ENCODE peak calls at places on chromosomes 1 and 21, in ten cellular contexts. One of them, this sample, is unnamed.

GRCh38 chr1:39088658-39089057 is 62.5 kb downstream of the NDUFS5 start:
- DNase-seq in AG10803: no peak
- DNase-seq in fibroblast of mammary gland: no peak
- DNase-seq in fibroblast of lung: no peak
- DNase-seq in Panc1: no peak
- DNase-seq in MM.1S: no peak
- DNase-seq in A549: no peak
- DNase-seq in right atrium auricular region: no peak
- DNase-seq in left ventricle myocardium inferior: no peak
- DNase-seq in left lung: no peak
- DNase-seq in this sample: no peak

GRCh38 chr21:38346286-38346685 is 89.5 kb downstream of the KCNJ15 start:
- DNase-seq in AG10803: no peak
- DNase-seq in fibroblast of mammary gland: no peak
- DNase-seq in fibroblast of lung: no peak
- DNase-seq in Panc1: no peak
- DNase-seq in MM.1S: no peak
- DNase-seq in A549: no peak
- DNase-seq in right atrium auricular region: no peak
- DNase-seq in left ventricle myocardium inferior: no peak
- DNase-seq in left lung: no peak
- DNase-seq in this sample: peak

GRCh38 chr1:209768354-209768774 is 12.5 kb downstream of the TRAF3IP3 start:
- DNase-seq in AG10803: no peak
- DNase-seq in fibroblast of mammary gland: no peak
- DNase-seq in fibroblast of lung: no peak
- DNase-seq in Panc1: no peak
- DNase-seq in MM.1S: peak
- DNase-seq in A549: no peak
- DNase-seq in right atrium auricular region: no peak
- DNase-seq in left ventricle myocardium inferior: no peak
- DNase-seq in left lung: no peak
- DNase-seq in this sample: no peak

GRCh38 chr1:17600313-17600712 is 60.8 kb downstream of the ARHGEF10L start:
- DNase-seq in AG10803: no peak
- DNase-seq in fibroblast of mammary gland: no peak
- DNase-seq in fibroblast of lung: no peak
- DNase-seq in Panc1: no peak
- DNase-seq in MM.1S: no peak
- DNase-seq in A549: no peak
- DNase-seq in right atrium auricular region: no peak
- DNase-seq in left ventricle myocardium inferior: no peak
- DNase-seq in left lung: no peak
- DNase-seq in this sample: no peak

GRCh38 chr1:207863893-207864535 is 46.9 kb downstream of the CD34 start:
- DNase-seq in AG10803: no peak
- DNase-seq in fibroblast of mammary gland: no peak
- DNase-seq in fibroblast of lung: no peak
- DNase-seq in Panc1: no peak
- DNase-seq in MM.1S: peak
- DNase-seq in A549: no peak
- DNase-seq in right atrium auricular region: peak
- DNase-seq in left ventricle myocardium inferior: no peak
- DNase-seq in left lung: no peak
- DNase-seq in this sample: no peak

GRCh38 chr1:167509587-167509986 is 8.7 kb downstream of the CD247 start:
- DNase-seq in AG10803: no peak
- DNase-seq in fibroblast of mammary gland: no peak
- DNase-seq in fibroblast of lung: no peak
- DNase-seq in Panc1: no peak
- DNase-seq in MM.1S: no peak
- DNase-seq in A549: no peak
- DNase-seq in right atrium auricular region: no peak
- DNase-seq in left ventricle myocardium inferior: no peak
- DNase-seq in left lung: no peak
- DNase-seq in this sample: no peak

GRCh38 chr1:200368556-200368955 is 41.3 kb downstream of the ZNF281 start:
- DNase-seq in AG10803: no peak
- DNase-seq in fibroblast of mammary gland: no peak
- DNase-seq in fibroblast of lung: no peak
- DNase-seq in Panc1: no peak
- DNase-seq in MM.1S: no peak
- DNase-seq in A549: no peak
- DNase-seq in right atrium auricular region: no peak
- DNase-seq in left ventricle myocardium inferior: no peak
- DNase-seq in left lung: no peak
- DNase-seq in this sample: no peak

GRCh38 chr1:236489710-236490377 is 33.9 kb upstream of the LGALS8 start:
- DNase-seq in AG10803: peak
- DNase-seq in fibroblast of mammary gland: peak
- DNase-seq in fibroblast of lung: peak
- DNase-seq in Panc1: peak
- DNase-seq in MM.1S: peak
- DNase-seq in A549: peak
- DNase-seq in right atrium auricular region: no peak
- DNase-seq in left ventricle myocardium inferior: no peak
- DNase-seq in left lung: no peak
- DNase-seq in this sample: no peak

GRCh38 chr1:199264911-199265310 is 626.1 kb downstream of the PTPRC start:
- DNase-seq in AG10803: no peak
- DNase-seq in fibroblast of mammary gland: no peak
- DNase-seq in fibroblast of lung: no peak
- DNase-seq in Panc1: no peak
- DNase-seq in MM.1S: no peak
- DNase-seq in A549: no peak
- DNase-seq in right atrium auricular region: no peak
- DNase-seq in left ventricle myocardium inferior: no peak
- DNase-seq in left lung: no peak
- DNase-seq in this sample: no peak

GRCh38 chr1:64878931-64879710 is 87.2 kb downstream of the JAK1 start:
- DNase-seq in AG10803: peak
- DNase-seq in fibroblast of mammary gland: no peak
- DNase-seq in fibroblast of lung: no peak
- DNase-seq in Panc1: no peak
- DNase-seq in MM.1S: no peak
- DNase-seq in A549: no peak
- DNase-seq in right atrium auricular region: no peak
- DNase-seq in left ventricle myocardium inferior: no peak
- DNase-seq in left lung: no peak
- DNase-seq in this sample: no peak

GRCh38 chr1:234553241-234554156 is 56.5 kb downstream of the IRF2BP2 start:
- DNase-seq in AG10803: peak
- DNase-seq in fibroblast of mammary gland: peak
- DNase-seq in fibroblast of lung: peak
- DNase-seq in Panc1: no peak
- DNase-seq in MM.1S: no peak
- DNase-seq in A549: no peak
- DNase-seq in right atrium auricular region: no peak
- DNase-seq in left ventricle myocardium inferior: no peak
- DNase-seq in left lung: no peak
- DNase-seq in this sample: peak

GRCh38 chr1:94544706-94545490 is 3.3 kb upstream of the F3 start:
- DNase-seq in AG10803: peak
- DNase-seq in fibroblast of mammary gland: peak
- DNase-seq in fibroblast of lung: peak
- DNase-seq in Panc1: no peak
- DNase-seq in MM.1S: no peak
- DNase-seq in A549: no peak
- DNase-seq in right atrium auricular region: no peak
- DNase-seq in left ventricle myocardium inferior: no peak
- DNase-seq in left lung: no peak
- DNase-seq in this sample: no peak

GRCh38 chr1:230109871-230110667 is 43.0 kb downstream of the GALNT2 start:
- DNase-seq in AG10803: no peak
- DNase-seq in fibroblast of mammary gland: no peak
- DNase-seq in fibroblast of lung: peak
- DNase-seq in Panc1: no peak
- DNase-seq in MM.1S: peak
- DNase-seq in A549: no peak
- DNase-seq in right atrium auricular region: no peak
- DNase-seq in left ventricle myocardium inferior: no peak
- DNase-seq in left lung: no peak
- DNase-seq in this sample: no peak

GRCh38 chr1:91020486-91020885 is 1.3 kb downstream of the ZNF644 start:
- DNase-seq in AG10803: peak
- DNase-seq in fibroblast of mammary gland: peak
- DNase-seq in fibroblast of lung: peak
- DNase-seq in Panc1: no peak
- DNase-seq in MM.1S: no peak
- DNase-seq in A549: no peak
- DNase-seq in right atrium auricular region: no peak
- DNase-seq in left ventricle myocardium inferior: no peak
- DNase-seq in left lung: no peak
- DNase-seq in this sample: no peak

GRCh38 chr21:16243396-16243795 is 513.6 kb downstream of the USP25 start:
- DNase-seq in AG10803: no peak
- DNase-seq in fibroblast of mammary gland: no peak
- DNase-seq in fibroblast of lung: no peak
- DNase-seq in Panc1: no peak
- DNase-seq in MM.1S: no peak
- DNase-seq in A549: no peak
- DNase-seq in right atrium auricular region: no peak
- DNase-seq in left ventricle myocardium inferior: no peak
- DNase-seq in left lung: no peak
- DNase-seq in this sample: no peak

GRCh38 chr1:216221260-216221700 is 202.0 kb downstream of the USH2A start:
- DNase-seq in AG10803: peak
- DNase-seq in fibroblast of mammary gland: peak
- DNase-seq in fibroblast of lung: peak
- DNase-seq in Panc1: peak
- DNase-seq in MM.1S: peak
- DNase-seq in A549: peak
- DNase-seq in right atrium auricular region: no peak
- DNase-seq in left ventricle myocardium inferior: no peak
- DNase-seq in left lung: no peak
- DNase-seq in this sample: no peak

GRCh38 chr1:63046539-63046938 is 262.6 kb downstream of the ATG4C start:
- DNase-seq in AG10803: no peak
- DNase-seq in fibroblast of mammary gland: no peak
- DNase-seq in fibroblast of lung: no peak
- DNase-seq in Panc1: no peak
- DNase-seq in MM.1S: no peak
- DNase-seq in A549: no peak
- DNase-seq in right atrium auricular region: no peak
- DNase-seq in left ventricle myocardium inferior: no peak
- DNase-seq in left lung: no peak
- DNase-seq in this sample: no peak

DNA sequence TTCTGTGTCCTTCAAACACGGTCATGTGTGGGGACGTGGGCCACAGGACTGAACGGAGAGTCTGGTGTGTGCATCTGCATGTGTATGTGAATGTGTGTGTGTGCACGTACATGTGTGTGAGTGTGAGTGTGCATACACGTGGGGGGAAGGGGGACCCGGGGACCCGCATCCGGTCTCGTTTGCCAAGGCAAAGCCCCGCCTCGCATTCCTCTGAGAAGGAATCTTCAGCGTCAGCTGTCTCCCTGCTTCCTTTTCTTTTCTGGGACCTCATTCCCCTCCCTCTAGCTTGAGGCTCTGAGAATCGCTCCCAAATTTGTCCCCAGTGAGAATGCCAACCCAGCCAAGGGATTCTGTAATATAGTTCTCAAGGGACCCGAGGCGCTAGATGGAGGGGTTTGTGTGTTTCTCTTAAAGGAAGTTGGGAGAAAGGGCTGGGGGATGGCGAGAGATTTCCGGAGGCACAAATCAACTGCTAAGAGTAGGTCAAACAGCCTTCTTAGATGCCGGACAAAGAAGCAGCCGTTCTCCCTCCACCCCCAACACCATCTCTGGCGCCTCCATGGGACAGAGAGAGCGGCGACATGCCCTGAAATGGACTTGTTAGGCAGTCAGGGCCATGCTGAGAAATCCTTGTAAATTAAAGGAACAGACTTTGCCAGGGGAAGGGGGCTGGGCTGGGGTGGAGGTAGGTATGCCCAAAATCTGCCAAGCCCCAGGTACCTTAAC is 6.6 kb downstream of the IFFO2 start:
- DNase-seq in AG10803: peak
- DNase-seq in fibroblast of mammary gland: peak
- DNase-seq in fibroblast of lung: peak
- DNase-seq in Panc1: no peak
- DNase-seq in MM.1S: no peak
- DNase-seq in A549: peak
- DNase-seq in right atrium auricular region: no peak
- DNase-seq in left ventricle myocardium inferior: no peak
- DNase-seq in left lung: no peak
- DNase-seq in this sample: no peak
- TF ChIP-seq CTCF in AG10803: peak
- TF ChIP-seq CTCF in fibroblast of mammary gland: peak
- TF ChIP-seq CTCF in fibroblast of lung: peak
- TF ChIP-seq CTCF in Panc1: no peak
- TF ChIP-seq CTCF in MM.1S: peak
- TF ChIP-seq CTCF in A549: no peak
- TF ChIP-seq CTCF in right atrium auricular region: peak
- TF ChIP-seq CTCF in left ventricle myocardium inferior: peak
- TF ChIP-seq CTCF in left lung: no peak
- TF ChIP-seq CTCF in this sample: peak

GRCh38 chr1:10510520-10511493 is 36.1 kb downstream of the PEX14 start:
- DNase-seq in AG10803: peak
- DNase-seq in fibroblast of mammary gland: peak
- DNase-seq in fibroblast of lung: peak
- DNase-seq in Panc1: peak
- DNase-seq in MM.1S: no peak
- DNase-seq in A549: peak
- DNase-seq in right atrium auricular region: no peak
- DNase-seq in left ventricle myocardium inferior: no peak
- DNase-seq in left lung: no peak
- DNase-seq in this sample: no peak
- H3K4me3 ChIP-seq in AG10803: peak
- H3K4me3 ChIP-seq in fibroblast of mammary gland: peak
- H3K4me3 ChIP-seq in fibroblast of lung: peak
- H3K4me3 ChIP-seq in Panc1: peak
- H3K4me3 ChIP-seq in MM.1S: no peak
- H3K4me3 ChIP-seq in A549: no peak
- H3K4me3 ChIP-seq in right atrium auricular region: no peak
- H3K4me3 ChIP-seq in left ventricle myocardium inferior: no peak
- H3K4me3 ChIP-seq in left lung: no peak
- H3K4me3 ChIP-seq in this sample: no peak

GRCh38 chr1:107486365-107486764 is 345.5 kb downstream of the NTNG1 start:
- DNase-seq in AG10803: no peak
- DNase-seq in fibroblast of mammary gland: no peak
- DNase-seq in fibroblast of lung: no peak
- DNase-seq in Panc1: no peak
- DNase-seq in MM.1S: no peak
- DNase-seq in A549: no peak
- DNase-seq in right atrium auricular region: no peak
- DNase-seq in left ventricle myocardium inferior: no peak
- DNase-seq in left lung: no peak
- DNase-seq in this sample: no peak
- TF ChIP-seq CTCF in AG10803: no peak
- TF ChIP-seq CTCF in fibroblast of mammary gland: no peak
- TF ChIP-seq CTCF in fibroblast of lung: no peak
- TF ChIP-seq CTCF in Panc1: no peak
- TF ChIP-seq CTCF in MM.1S: no peak
- TF ChIP-seq CTCF in A549: no peak
- TF ChIP-seq CTCF in right atrium auricular region: no peak
- TF ChIP-seq CTCF in left ventricle myocardium inferior: no peak
- TF ChIP-seq CTCF in left lung: no peak
- TF ChIP-seq CTCF in this sample: no peak

DNA sequence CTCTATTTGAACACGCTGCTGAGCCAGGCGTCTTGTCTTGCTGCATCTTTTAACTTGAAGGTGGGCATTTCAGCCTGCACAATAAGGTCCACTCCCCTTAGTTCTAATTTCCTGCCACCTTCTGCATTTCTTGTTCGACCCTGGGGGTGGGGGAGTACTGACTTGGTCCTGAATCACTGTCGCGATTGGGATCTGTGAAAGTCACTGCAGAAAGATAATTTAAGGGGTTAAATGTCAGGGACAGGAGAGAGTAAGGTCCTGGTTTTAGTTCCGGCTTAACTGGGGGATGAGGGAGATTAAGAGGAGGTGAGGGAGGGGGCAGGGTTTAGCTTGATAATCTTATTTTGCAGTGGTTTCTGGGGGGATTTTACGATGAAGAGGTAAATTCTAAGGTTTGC is 128.1 kb downstream of the MRPS6 start:
- DNase-seq in AG10803: no peak
- DNase-seq in fibroblast of mammary gland: no peak
- DNase-seq in fibroblast of lung: no peak
- DNase-seq in Panc1: no peak
- DNase-seq in MM.1S: no peak
- DNase-seq in A549: no peak
- DNase-seq in right atrium auricular region: no peak
- DNase-seq in left ventricle myocardium inferior: no peak
- DNase-seq in left lung: no peak
- DNase-seq in this sample: no peak
- H3K4me3 ChIP-seq in AG10803: peak
- H3K4me3 ChIP-seq in fibroblast of mammary gland: peak
- H3K4me3 ChIP-seq in fibroblast of lung: peak
- H3K4me3 ChIP-seq in Panc1: peak
- H3K4me3 ChIP-seq in MM.1S: peak
- H3K4me3 ChIP-seq in A549: peak
- H3K4me3 ChIP-seq in right atrium auricular region: peak
- H3K4me3 ChIP-seq in left ventricle myocardium inferior: peak
- H3K4me3 ChIP-seq in left lung: peak
- H3K4me3 ChIP-seq in this sample: peak

This sample was measured in suprapubic skin.